ENCODE peak calls at places on chromosomes 7 and 10, in seven cellular contexts. G, D, F, O, P, S and I are unnamed samples.

GRCh38 chr10:35896011-35896410 is 253.9 kb upstream of the FZD8 start:
- DNase-seq in G (no peak), D (no peak), F (peak), O (no peak), P (no peak), S (no peak), I (peak)

GRCh38 chr7:18958627-18959026 is 158.8 kb downstream of the TWIST1 start:
- DNase-seq in G (no peak), D (no peak), F (peak), O (no peak), P (no peak), S (no peak), I (peak)

GRCh38 chr10:79488303-79488702 is 24.0 kb upstream of the EIF5AL1 start:
- DNase-seq in G (no peak), D (peak), F (peak), O (peak), P (no peak), S (no peak), I (peak)

GRCh38 chr7:25672476-25672875 is 444.2 kb upstream of the NPVF start:
- DNase-seq in G (no peak), D (no peak), F (no peak), O (no peak), P (no peak), S (no peak), I (no peak)

GRCh38 chr7:24974026-24974832 is 5.7 kb downstream of the OSBPL3 start:
- DNase-seq in G (no peak), D (no peak), F (no peak), O (no peak), P (no peak), S (no peak), I (no peak)

GRCh38 chr7:132113536-132114409 is 462.5 kb downstream of the PLXNA4 start:
- DNase-seq in G (no peak), D (no peak), F (no peak), O (no peak), P (no peak), S (no peak), I (no peak)

GRCh38 chr7:81937091-81937490 is 167.2 kb upstream of the HGF start:
- DNase-seq in G (no peak), D (no peak), F (peak), O (no peak), P (no peak), S (no peak), I (peak)

GRCh38 chr10:80289451-80290287 is at the start of gene MAT1A:
- DNase-seq in G (no peak), D (no peak), F (no peak), O (no peak), P (no peak), S (no peak), I (peak)

GRCh38 chr7:84238611-84239010 is 44.0 kb upstream of the SEMA3A start:
- DNase-seq in G (no peak), D (no peak), F (no peak), O (no peak), P (no peak), S (no peak), I (no peak)

GRCh38 chr10:76080406-76080805 is 649.0 kb downstream of the LRMDA start:
- DNase-seq in G (no peak), D (no peak), F (peak), O (peak), P (no peak), S (no peak), I (peak)

GRCh38 chr10:23540401-23540800 is 101.5 kb downstream of the OTUD1 start:
- DNase-seq in G (no peak), D (no peak), F (no peak), O (no peak), P (no peak), S (no peak), I (no peak)

GRCh38 chr7:131640686-131641085 is 84.3 kb upstream of the PODXL start:
- DNase-seq in G (no peak), D (no peak), F (no peak), O (no peak), P (no peak), S (no peak), I (no peak)

GRCh38 chr7:113652501-113652900 is 266.3 kb downstream of the PPP1R3A start:
- DNase-seq in G (no peak), D (no peak), F (peak), O (no peak), P (no peak), S (no peak), I (peak)

GRCh38 chr7:32335107-32335506 is 155.1 kb downstream of the LSM5 start:
- DNase-seq in G (no peak), D (no peak), F (peak), O (no peak), P (no peak), S (no peak), I (peak)

GRCh38 chr7:150858236-150859197 is 6.2 kb downstream of the AOC1 start:
- DNase-seq in G (no peak), D (peak), F (no peak), O (peak), P (no peak), S (no peak), I (no peak)

GRCh38 chr7:15012135-15012534 is 109.6 kb upstream of the DGKB start:
- DNase-seq in G (no peak), D (no peak), F (no peak), O (no peak), P (no peak), S (no peak), I (no peak)

GRCh38 chr7:80629023-80629422 is 9.4 kb upstream of the CD36 start:
- DNase-seq in G (no peak), D (no peak), F (no peak), O (no peak), P (no peak), S (no peak), I (no peak)

GRCh38 chr7:36048141-36048901 is 104.7 kb upstream of the EEPD1 start:
- DNase-seq in G (no peak), D (peak), F (peak), O (no peak), P (no peak), S (no peak), I (peak)

GRCh38 chr7:35374858-35375257 is 121.0 kb upstream of the TBX20 start:
- DNase-seq in G (no peak), D (no peak), F (no peak), O (peak), P (no peak), S (no peak), I (no peak)

GRCh38 chr10:79884006-79884405 is 57.5 kb downstream of the NUTM2E start:
- DNase-seq in G (no peak), D (no peak), F (no peak), O (no peak), P (no peak), S (no peak), I (no peak)

GRCh38 chr10:42836096-42836495 is 53.5 kb downstream of the BMS1 start:
- DNase-seq in G (no peak), D (no peak), F (no peak), O (no peak), P (peak), S (no peak), I (no peak)

GRCh38 chr7:158494162-158494586 is 93.4 kb downstream of the PTPRN2 start:
- DNase-seq in G (no peak), D (no peak), F (no peak), O (no peak), P (peak), S (no peak), I (no peak)

GRCh38 chr7:80851896-80852476 is 66.9 kb downstream of the SEMA3C start:
- DNase-seq in G (no peak), D (no peak), F (peak), O (no peak), P (no peak), S (no peak), I (peak)

GRCh38 chr10:80290474-80291220 is 1.2 kb upstream of the MAT1A start:
- DNase-seq in G (no peak), D (no peak), F (no peak), O (no peak), P (no peak), S (no peak), I (no peak)

GRCh38 chr10:49612513-49613159 is 1.2 kb upstream of the CHAT start:
- DNase-seq in G (no peak), D (peak), F (no peak), O (no peak), P (peak), S (no peak), I (no peak)

GRCh38 chr10:56123247-56123646 is 237.8 kb downstream of the ZWINT start:
- DNase-seq in G (no peak), D (no peak), F (no peak), O (no peak), P (no peak), S (no peak), I (no peak)

GRCh38 chr10:72738476-72738875 is 46.5 kb downstream of the MCU start:
- DNase-seq in G (no peak), D (no peak), F (peak), O (no peak), P (no peak), S (no peak), I (no peak)

GRCh38 chr10:132443605-132443997 is 46.6 kb downstream of the PWWP2B start:
- DNase-seq in G (peak), D (no peak), F (peak), O (peak), P (no peak), S (no peak), I (peak)

GRCh38 chr7:26197153-26198115 is 3.1 kb downstream of the HNRNPA2B1 start:
- DNase-seq in G (no peak), D (no peak), F (no peak), O (no peak), P (no peak), S (no peak), I (no peak)

GRCh38 chr7:25726180-25726579 is 425.8 kb upstream of the NFE2L3 start:
- DNase-seq in G (no peak), D (no peak), F (no peak), O (no peak), P (peak), S (no peak), I (no peak)